ENCODE peak calls at places on chromosomes 13 and 19, in eight cellular contexts. R is esophagus muscularis mucosa, U is A549, D is ovary, L is stomach, F is tibial nerve, X is HepG2, E is GM12878. Q is an unnamed sample.

GRCh38 chr13:31236211-31236786 is 36.5 kb downstream of the B3GLCT start:
- DNase-seq in E (no peak), D (no peak), R (no peak), L (no peak), X (peak), F (no peak), U (peak), Q (no peak)

GRCh38 chr13:113413178-113413897 is 40.0 kb downstream of the ADPRHL1 start:
- DNase-seq in F (no peak), R (no peak), D (no peak), X (no peak), E (no peak), L (no peak), U (no peak), Q (no peak)

GRCh38 chr19:48351341-48351752 is 12.4 kb downstream of the TMEM143 start:
- DNase-seq in R (no peak), D (peak), L (peak), E (no peak), X (peak), U (peak), F (peak), Q (peak)

GRCh38 chr13:41763772-41764171 is 197.1 kb downstream of the VWA8 start:
- DNase-seq in D (no peak), X (no peak), F (no peak), L (no peak), U (no peak), R (no peak), E (no peak), Q (no peak)

GRCh38 chr13:102873653-102874052 is 27.8 kb downstream of the ERCC5 start:
- DNase-seq in R (no peak), X (no peak), D (no peak), F (no peak), U (no peak), L (no peak), E (no peak), Q (no peak)

GRCh38 chr19:31761281-31761913 is 412.2 kb upstream of the TSHZ3 start:
- DNase-seq in U (no peak), F (no peak), E (no peak), R (no peak), X (no peak), L (no peak), D (no peak), Q (no peak)

GRCh38 chr13:66329988-66330429 is 900.1 kb downstream of the PCDH9 start:
- DNase-seq in D (no peak), U (no peak), E (no peak), R (no peak), L (no peak), X (no peak), F (no peak), Q (no peak)

GRCh38 chr19:49231804-49232203 is 74.2 kb downstream of the TRPM4 start:
- DNase-seq in F (no peak), U (no peak), X (no peak), D (no peak), L (no peak), R (no peak), E (peak), Q (no peak)

GRCh38 chr19:17063412-17063811 is 11.8 kb downstream of the HAUS8 start:
- DNase-seq in L (no peak), X (no peak), F (no peak), U (no peak), D (no peak), E (no peak), R (no peak), Q (no peak)

GRCh38 chr13:50611117-50611781 is 232.2 kb downstream of the DLEU7 start:
- DNase-seq in L (no peak), D (no peak), F (no peak), E (no peak), U (no peak), R (no peak), X (no peak), Q (no peak)

GRCh38 chr13:80313668-80314278 is 27.2 kb downstream of the SPRY2 start:
- DNase-seq in L (no peak), U (peak), F (no peak), D (no peak), R (no peak), E (no peak), X (no peak), Q (no peak)

GRCh38 chr13:111177081-111177711 is 62.1 kb downstream of the ARHGEF7 start:
- DNase-seq in R (no peak), X (no peak), D (no peak), L (peak), F (no peak), U (no peak), E (no peak), Q (peak)

GRCh38 chr13:25933520-25933919 is 118.3 kb downstream of the SHISA2 start:
- DNase-seq in L (no peak), E (no peak), D (no peak), X (no peak), U (no peak), F (no peak), R (no peak), Q (no peak)

GRCh38 chr13:28494861-28495585 is at the start of gene FLT1:
- DNase-seq in L (peak), E (no peak), X (no peak), D (peak), F (no peak), U (no peak), R (no peak), Q (no peak)

GRCh38 chr13:29496241-29496712 is 99.2 kb downstream of the SLC7A1 start:
- DNase-seq in X (no peak), L (peak), F (no peak), U (peak), E (no peak), R (no peak), D (peak), Q (no peak)

GRCh38 chr19:11578342-11579142 is 1.1 kb upstream of the ACP5 start:
- DNase-seq in F (no peak), E (no peak), L (peak), D (peak), U (no peak), X (peak), R (no peak), Q (peak)
- TF ChIP-seq EP300 in F (peak), E (no peak), L (no peak), D (no peak), U (no peak), X (no peak), R (no peak), Q (no peak)

DNA sequence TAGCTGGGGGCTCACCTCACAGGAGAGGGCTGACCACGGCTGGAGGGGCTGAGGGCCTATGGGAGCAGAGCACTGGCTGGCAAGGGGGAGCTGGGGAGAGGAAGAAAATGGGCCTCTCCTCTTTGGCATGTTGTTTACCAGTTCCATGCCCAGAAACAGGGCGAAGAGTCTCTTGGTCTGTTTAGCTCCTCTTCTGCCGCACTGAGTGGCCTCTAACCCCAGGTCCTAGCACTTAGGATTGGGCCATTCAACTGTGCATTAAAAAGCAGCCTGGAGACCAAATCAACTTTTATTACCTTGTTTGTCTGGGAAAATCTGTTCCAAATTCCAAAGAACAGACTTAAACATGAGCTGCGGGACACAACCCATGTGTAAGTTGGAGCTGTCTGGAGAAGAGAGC is 243.5 kb downstream of the COL4A1 start:
- DNase-seq in X (no peak), F (no peak), E (no peak), L (no peak), D (no peak), R (no peak), U (no peak), Q (no peak)
- H3K4me3 ChIP-seq in X (no peak), F (no peak), E (no peak), L (no peak), D (no peak), R (no peak), U (no peak), Q (no peak)

GRCh38 chr13:24060993-24061392 is 99.5 kb upstream of the SPATA13 start:
- DNase-seq in X (no peak), L (no peak), E (no peak), F (no peak), D (no peak), U (no peak), R (no peak), Q (no peak)
- TF ChIP-seq EP300 in X (no peak), L (no peak), E (no peak), F (no peak), D (no peak), U (no peak), R (no peak), Q (no peak)

DNA sequence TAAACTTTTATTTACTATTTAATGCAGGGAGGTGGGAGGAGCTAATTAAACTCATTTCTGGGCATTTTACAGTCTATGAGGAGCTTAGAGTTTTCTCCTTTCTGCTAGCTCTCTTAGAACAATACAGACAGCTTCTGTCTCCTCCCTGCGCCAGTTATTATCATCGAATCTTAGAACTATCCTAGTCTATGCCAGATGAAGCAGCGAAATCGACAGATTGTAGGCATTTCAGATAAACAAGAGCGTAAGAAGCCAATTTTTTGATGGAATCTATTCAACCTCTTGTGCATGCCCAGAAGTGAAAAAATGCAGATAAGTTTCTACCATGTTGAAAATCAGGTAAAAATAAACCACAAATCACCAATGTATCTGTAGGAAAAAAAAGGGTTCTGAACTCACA is 297.1 kb downstream of the KLF12 start:
- DNase-seq in U (no peak), E (no peak), X (no peak), D (no peak), F (no peak), R (no peak), L (no peak), Q (no peak)
- H3K4me3 ChIP-seq in U (no peak), E (no peak), X (no peak), D (no peak), F (no peak), R (no peak), L (no peak), Q (no peak)

GRCh38 chr19:35164418-35164817 is 9.9 kb downstream of the FXYD5 start:
- DNase-seq in E (no peak), F (no peak), U (no peak), R (no peak), L (no peak), D (no peak), X (no peak), Q (no peak)
- TF ChIP-seq EP300 in E (no peak), F (no peak), U (no peak), R (no peak), L (no peak), D (no peak), X (no peak), Q (no peak)

DNA sequence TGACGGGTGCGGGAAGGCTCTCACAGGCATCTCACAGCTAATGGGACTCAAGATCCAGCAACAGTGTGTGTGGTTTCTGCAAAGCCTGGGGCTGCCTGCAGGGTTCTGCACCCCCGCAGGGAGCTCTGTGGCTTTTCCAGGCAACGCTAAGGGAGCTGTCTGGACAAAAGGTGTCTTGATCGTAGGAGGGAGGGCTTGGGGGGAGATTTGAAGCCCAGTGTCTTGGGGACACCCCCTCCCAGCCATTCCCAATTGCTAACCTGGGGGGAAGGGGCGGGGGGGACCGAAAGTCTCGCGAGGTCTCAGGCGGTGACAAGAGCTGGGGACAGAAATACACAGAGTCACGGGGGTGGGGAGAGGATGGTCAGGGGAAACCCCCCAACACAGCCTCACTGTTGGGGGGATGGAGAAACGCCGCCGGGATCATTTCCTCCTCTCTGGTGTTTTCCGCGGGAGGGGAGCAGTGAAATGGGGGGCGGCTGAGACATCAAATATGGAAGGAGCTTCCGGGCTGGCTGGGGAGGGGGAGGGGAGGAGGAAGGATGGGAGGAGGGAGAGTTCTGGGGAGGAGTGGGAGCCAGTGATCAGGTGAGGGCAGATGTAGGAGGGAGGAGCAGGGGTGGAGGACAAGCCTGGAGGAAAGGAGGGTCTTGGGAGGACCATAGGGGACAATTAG is 13.3 kb downstream of the KCNC3 start:
- DNase-seq in D (no peak), E (no peak), U (peak), L (no peak), X (no peak), R (no peak), F (no peak), Q (no peak)
- H3K4me3 ChIP-seq in D (no peak), E (peak), U (peak), L (peak), X (no peak), R (no peak), F (no peak), Q (no peak)

GRCh38 chr19:1225451-1226226 is 12.2 kb downstream of the CBARP start:
- DNase-seq in D (no peak), R (no peak), X (no peak), F (no peak), E (no peak), U (no peak), L (no peak), Q (no peak)
- TF ChIP-seq EP300 in D (no peak), R (no peak), X (no peak), F (peak), E (no peak), U (no peak), L (no peak), Q (no peak)

GRCh38 chr19:7550987-7551761 is 15.7 kb downstream of the PNPLA6 start:
- DNase-seq in X (no peak), U (peak), L (peak), D (peak), E (no peak), F (no peak), R (no peak), Q (peak)

GRCh38 chr19:7549749-7550148 is 14.2 kb downstream of the PNPLA6 start:
- DNase-seq in U (no peak), X (no peak), R (no peak), D (peak), F (no peak), E (no peak), L (no peak), Q (no peak)

GRCh38 chr19:7552781-7553180 is 17.3 kb downstream of the PNPLA6 start:
- DNase-seq in F (no peak), D (no peak), R (no peak), U (no peak), E (no peak), L (no peak), X (no peak), Q (no peak)

GRCh38 chr19:7547153-7547552 is 11.6 kb downstream of the PNPLA6 start:
- DNase-seq in U (no peak), R (no peak), F (no peak), L (no peak), D (no peak), X (no peak), E (no peak), Q (no peak)

DNA sequence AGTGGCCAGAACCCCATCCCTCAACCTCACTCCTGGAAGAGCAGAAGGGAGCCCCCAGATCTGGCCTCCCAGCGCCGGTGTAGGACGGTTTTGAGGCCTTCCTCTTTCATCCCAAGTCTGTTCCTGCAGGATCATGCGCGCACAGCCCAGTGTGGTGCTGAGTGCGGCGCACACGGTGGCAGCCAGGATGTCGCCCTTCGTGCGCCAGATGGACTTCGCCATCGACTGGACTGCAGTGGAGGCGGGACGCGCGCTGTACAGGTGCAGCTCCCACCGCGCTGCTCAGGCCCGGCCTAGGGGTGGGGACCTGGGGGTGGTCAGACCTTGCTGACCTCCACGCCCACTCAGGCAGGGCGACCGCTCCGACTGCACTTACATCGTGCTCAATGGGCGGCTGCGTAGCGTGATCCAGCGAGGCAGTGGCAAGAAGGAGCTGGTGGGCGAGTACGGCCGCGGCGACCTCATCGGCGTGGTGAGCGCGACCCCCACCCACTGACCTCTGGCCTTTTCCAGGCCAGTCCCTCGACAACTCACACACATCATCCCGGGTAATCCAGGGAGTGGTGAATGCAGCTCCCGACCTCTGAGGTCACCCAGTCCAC is 14.8 kb downstream of the PNPLA6 start:
- DNase-seq in R (no peak), F (no peak), L (no peak), D (peak), U (no peak), E (no peak), X (no peak), Q (no peak)
- H3K4me3 ChIP-seq in R (no peak), F (no peak), L (no peak), D (no peak), U (no peak), E (no peak), X (no peak), Q (no peak)

GRCh38 chr13:106986687-106987434 is 418.9 kb upstream of the ARGLU1 start:
- DNase-seq in R (no peak), U (no peak), E (no peak), D (no peak), X (peak), L (no peak), F (no peak), Q (no peak)

GRCh38 chr13:106989866-106990265 is 421.9 kb upstream of the ARGLU1 start:
- DNase-seq in R (no peak), F (no peak), U (no peak), X (no peak), E (no peak), L (no peak), D (no peak), Q (no peak)

GRCh38 chr13:106987435-106987800 is 419.5 kb upstream of the ARGLU1 start:
- DNase-seq in E (no peak), X (no peak), L (no peak), U (no peak), D (no peak), R (no peak), F (no peak), Q (no peak)

GRCh38 chr13:106990594-106990993 is 422.7 kb upstream of the ARGLU1 start:
- DNase-seq in F (no peak), L (no peak), E (no peak), U (no peak), D (no peak), X (no peak), R (no peak), Q (no peak)

GRCh38 chr13:106986033-106986484 is 418.1 kb upstream of the ARGLU1 start:
- DNase-seq in U (no peak), R (no peak), E (no peak), X (no peak), F (no peak), L (no peak), D (no peak), Q (no peak)
- TF ChIP-seq EP300 in U (no peak), R (no peak), E (no peak), X (no peak), F (no peak), L (no peak), D (no peak), Q (no peak)

Q was measured in transverse colon.